ENCODE peak calls at places on chromosomes 6 and 20, in eight cellular contexts. D, W, H, A, G, R, X and Z are unnamed samples.

GRCh38 chr6:36595168-36595818 is 1.1 kb downstream of the SRSF3 start:
- DNase-seq in D (no peak), W (no peak), H (no peak), A (peak), G (no peak), R (no peak), X (peak), Z (no peak)

GRCh38 chr6:90413867-90414266 is 117.2 kb upstream of the BACH2 start:
- DNase-seq in D (no peak), W (peak), H (peak), A (no peak), G (peak), R (no peak), X (peak), Z (peak)

GRCh38 chr6:71206086-71206485 is 82.5 kb upstream of the OGFRL1 start:
- DNase-seq in D (no peak), W (no peak), H (no peak), A (no peak), G (no peak), R (no peak), X (no peak), Z (no peak)

GRCh38 chr20:62741191-62741676 is 32.6 kb downstream of the NTSR1 start:
- DNase-seq in D (no peak), W (no peak), H (no peak), A (no peak), G (no peak), R (no peak), X (no peak), Z (no peak)

GRCh38 chr6:85594197-85594930 is 706 bp upstream of the SNX14 start:
- DNase-seq in D (no peak), W (peak), H (no peak), A (peak), G (peak), R (no peak), X (peak), Z (no peak)

GRCh38 chr6:107970255-107970654 is 12.2 kb upstream of the SEC63 start:
- DNase-seq in D (no peak), W (no peak), H (no peak), A (no peak), G (no peak), R (no peak), X (no peak), Z (no peak)

GRCh38 chr20:4666001-4666470 is 55.7 kb upstream of the PRND start:
- DNase-seq in D (no peak), W (no peak), H (peak), A (peak), G (no peak), R (no peak), X (peak), Z (no peak)

GRCh38 chr6:148624025-148624424 is 122.8 kb upstream of the UST start:
- DNase-seq in D (no peak), W (no peak), H (no peak), A (no peak), G (no peak), R (no peak), X (no peak), Z (no peak)

GRCh38 chr20:13147971-13148370 is 73.1 kb upstream of the ISM1 start:
- DNase-seq in D (no peak), W (no peak), H (no peak), A (no peak), G (no peak), R (no peak), X (no peak), Z (no peak)

GRCh38 chr6:38391909-38392614 is 247.7 kb downstream of the BTBD9 start:
- DNase-seq in D (no peak), W (no peak), H (no peak), A (no peak), G (no peak), R (no peak), X (no peak), Z (no peak)

GRCh38 chr6:38113810-38114577 is 294.5 kb downstream of the ZFAND3 start:
- DNase-seq in D (no peak), W (no peak), H (no peak), A (no peak), G (no peak), R (no peak), X (no peak), Z (no peak)

GRCh38 chr20:24672886-24673677 is 203.7 kb downstream of the SYNDIG1 start:
- DNase-seq in D (no peak), W (no peak), H (no peak), A (no peak), G (no peak), R (no peak), X (no peak), Z (no peak)

GRCh38 chr20:45032781-45033180 is 66.5 kb downstream of the STK4 start:
- DNase-seq in D (no peak), W (no peak), H (no peak), A (no peak), G (no peak), R (no peak), X (no peak), Z (no peak)

GRCh38 chr6:83215131-83216047 is 22.2 kb downstream of the RWDD2A start:
- DNase-seq in D (no peak), W (peak), H (peak), A (peak), G (peak), R (peak), X (peak), Z (no peak)

GRCh38 chr20:9068232-9068781 is 580 bp upstream of the PLCB4 start:
- DNase-seq in D (no peak), W (no peak), H (no peak), A (no peak), G (no peak), R (no peak), X (no peak), Z (peak)

GRCh38 chr6:16496982-16497823 is 258.8 kb downstream of the GMPR start:
- DNase-seq in D (no peak), W (no peak), H (no peak), A (no peak), G (no peak), R (no peak), X (no peak), Z (no peak)

GRCh38 chr6:150212745-150213144 is 69.9 kb downstream of the PPP1R14C start:
- DNase-seq in D (no peak), W (no peak), H (no peak), A (no peak), G (no peak), R (no peak), X (no peak), Z (no peak)

GRCh38 chr6:77926198-77926752 is 273.4 kb downstream of the MEI4 start:
- DNase-seq in D (no peak), W (no peak), H (no peak), A (peak), G (no peak), R (no peak), X (no peak), Z (no peak)

GRCh38 chr20:63022501-63022900 is 15.7 kb upstream of the BHLHE23 start:
- DNase-seq in D (no peak), W (no peak), H (no peak), A (no peak), G (no peak), R (no peak), X (no peak), Z (no peak)

GRCh38 chr6:4804095-4804494 is 27.9 kb downstream of the CDYL start:
- DNase-seq in D (no peak), W (no peak), H (no peak), A (no peak), G (no peak), R (no peak), X (no peak), Z (no peak)

GRCh38 chr6:163349696-163350095 is 64.8 kb upstream of the QKI start:
- DNase-seq in D (no peak), W (no peak), H (no peak), A (no peak), G (no peak), R (no peak), X (no peak), Z (no peak)

GRCh38 chr6:75926293-75927168 is 145.9 kb downstream of the IMPG1 start:
- DNase-seq in D (no peak), W (no peak), H (no peak), A (no peak), G (no peak), R (no peak), X (no peak), Z (no peak)

GRCh38 chr20:63507083-63507743 is 8.3 kb upstream of the EEF1A2 start:
- DNase-seq in D (no peak), W (no peak), H (no peak), A (no peak), G (no peak), R (no peak), X (no peak), Z (no peak)

GRCh38 chr6:112360498-112360897 is 13.4 kb downstream of the RFPL4B start:
- DNase-seq in D (no peak), W (no peak), H (no peak), A (peak), G (no peak), R (no peak), X (no peak), Z (no peak)

GRCh38 chr6:34486106-34486740 is 20.3 kb downstream of the PACSIN1 start:
- DNase-seq in D (no peak), W (no peak), H (no peak), A (no peak), G (no peak), R (no peak), X (no peak), Z (no peak)

GRCh38 chr6:112113371-112113770 is 26.0 kb downstream of the FAM229B start:
- DNase-seq in D (no peak), W (no peak), H (no peak), A (no peak), G (no peak), R (no peak), X (no peak), Z (no peak)

GRCh38 chr20:62010551-62011402 is 54.9 kb downstream of the TAF4 start:
- DNase-seq in D (no peak), W (peak), H (peak), A (peak), G (peak), R (no peak), X (peak), Z (peak)

GRCh38 chr6:113149511-113149910 is 707.6 kb upstream of the MARCKS start:
- DNase-seq in D (no peak), W (no peak), H (no peak), A (no peak), G (no peak), R (no peak), X (no peak), Z (no peak)

GRCh38 chr6:148388477-148388876 is 45.8 kb downstream of the SASH1 start:
- DNase-seq in D (no peak), W (no peak), H (no peak), A (no peak), G (no peak), R (no peak), X (no peak), Z (no peak)

GRCh38 chr6:162736933-162737332 is 9.2 kb downstream of the PACRG start:
- DNase-seq in D (no peak), W (no peak), H (no peak), A (no peak), G (no peak), R (no peak), X (no peak), Z (no peak)

GRCh38 chr6:13288481-13288880 is 39.9 kb downstream of the TBC1D7 start:
- DNase-seq in D (no peak), W (no peak), H (peak), A (no peak), G (no peak), R (no peak), X (no peak), Z (no peak)

GRCh38 chr6:133092771-133093170 is 148.4 kb upstream of the EYA4 start:
- DNase-seq in D (no peak), W (no peak), H (no peak), A (peak), G (no peak), R (no peak), X (no peak), Z (no peak)

GRCh38 chr6:147053311-147053921 is 150.8 kb upstream of the STXBP5 start:
- DNase-seq in D (no peak), W (no peak), H (no peak), A (no peak), G (no peak), R (no peak), X (no peak), Z (no peak)

GRCh38 chr20:34110025-34111013 is 1.7 kb downstream of the EIF2S2 start:
- DNase-seq in D (no peak), W (no peak), H (no peak), A (no peak), G (no peak), R (no peak), X (no peak), Z (no peak)

GRCh38 chr6:135299256-135299655 is 118.1 kb downstream of the MYB start:
- DNase-seq in D (no peak), W (no peak), H (no peak), A (no peak), G (no peak), R (no peak), X (no peak), Z (no peak)

GRCh38 chr6:144151010-144151727 is 852 bp downstream of the STX11 start:
- DNase-seq in D (no peak), W (no peak), H (peak), A (peak), G (peak), R (no peak), X (peak), Z (no peak)

GRCh38 chr20:33370296-33370695 is 31.0 kb downstream of the CDK5RAP1 start:
- DNase-seq in D (no peak), W (no peak), H (peak), A (no peak), G (no peak), R (no peak), X (peak), Z (no peak)

GRCh38 chr6:135586844-135587243 is 89.3 kb upstream of the AHI1 start:
- DNase-seq in D (no peak), W (no peak), H (no peak), A (no peak), G (peak), R (no peak), X (no peak), Z (no peak)

GRCh38 chr6:155959898-155960297 is 504.3 kb upstream of the NOX3 start:
- DNase-seq in D (no peak), W (no peak), H (no peak), A (no peak), G (no peak), R (no peak), X (no peak), Z (no peak)